ENCODE peak calls at places on chromosomes 13 and 19, in seven cellular contexts. M is upper lobe of right lung, K is tibial nerve, Y is RWPE1, E is foreskin keratinocyte, V is AG04449, T is LNCaP clone FGC. Q is an unnamed sample.

GRCh38 chr19:18093439-18094161 is 4.0 kb upstream of the MAST3 start:
- DNase-seq in E (peak), T (no peak), M (no peak), K (no peak), V (no peak), Y (peak), Q (no peak)

GRCh38 chr13:21365574-21365973 is 93.5 kb downstream of the ZDHHC20 start:
- DNase-seq in K (no peak), V (no peak), M (peak), T (no peak), Y (no peak), E (no peak), Q (no peak)

GRCh38 chr19:37963190-37963947 is 56.4 kb downstream of the SIPA1L3 start:
- DNase-seq in T (no peak), Y (no peak), K (no peak), V (no peak), M (peak), E (no peak), Q (no peak)

GRCh38 chr19:4749870-4750269 is 26.2 kb upstream of the DPP9 start:
- DNase-seq in M (no peak), T (no peak), E (no peak), V (no peak), K (no peak), Y (no peak), Q (no peak)

GRCh38 chr19:8698433-8699063 is at the start of gene ACTL9:
- DNase-seq in T (no peak), M (no peak), Y (no peak), E (no peak), V (no peak), K (no peak), Q (peak)

GRCh38 chr13:93218583-93218982 is 8.0 kb upstream of the GPC6 start:
- DNase-seq in K (no peak), V (no peak), M (no peak), T (no peak), E (no peak), Y (no peak), Q (no peak)

GRCh38 chr13:111572956-111573355 is 252.5 kb downstream of the TEX29 start:
- DNase-seq in K (no peak), Y (no peak), E (no peak), M (no peak), T (no peak), V (no peak), Q (no peak)

GRCh38 chr19:510606-511100 is 3.4 kb downstream of the TPGS1 start:
- DNase-seq in V (peak), Y (no peak), K (no peak), T (no peak), M (peak), E (peak), Q (peak)

GRCh38 chr13:45341799-45342584 is 1.0 kb upstream of the TPT1 start:
- DNase-seq in E (no peak), T (no peak), M (peak), V (no peak), K (peak), Y (no peak), Q (no peak)

GRCh38 chr13:110949116-110949515 is 34.2 kb upstream of the ANKRD10 start:
- DNase-seq in K (no peak), Y (no peak), M (no peak), V (no peak), E (no peak), T (no peak), Q (peak)

GRCh38 chr13:22144806-22145205 is 473.9 kb downstream of the FGF9 start:
- DNase-seq in E (no peak), K (no peak), T (no peak), Y (no peak), V (no peak), M (no peak), Q (no peak)

GRCh38 chr19:54704928-54705327 is 19.3 kb upstream of the KIR3DL3 start:
- DNase-seq in V (no peak), E (no peak), T (no peak), M (no peak), K (no peak), Y (no peak), Q (no peak)

GRCh38 chr19:29837448-29837961 is 25.7 kb downstream of the CCNE1 start:
- DNase-seq in E (no peak), T (no peak), M (peak), K (no peak), V (no peak), Y (no peak), Q (no peak)

GRCh38 chr19:51777570-51778460 is 16.8 kb downstream of the FPR2 start:
- DNase-seq in T (peak), K (no peak), M (peak), V (peak), E (no peak), Y (peak), Q (no peak)

GRCh38 chr13:38735655-38736440 is 49.0 kb downstream of the FREM2 start:
- DNase-seq in M (no peak), V (no peak), E (no peak), T (no peak), K (no peak), Y (no peak), Q (no peak)

GRCh38 chr19:36051637-36052036 is 2.4 kb downstream of the THAP8 start:
- DNase-seq in Y (no peak), M (no peak), E (no peak), K (no peak), V (no peak), T (no peak), Q (no peak)

GRCh38 chr19:49071860-49072547 is 495 bp downstream of the KCNA7 start:
- DNase-seq in Y (no peak), V (no peak), T (no peak), K (no peak), M (peak), E (no peak), Q (no peak)

GRCh38 chr19:23980805-23981204 is 66.1 kb downstream of the ZNF726 start:
- DNase-seq in K (no peak), E (no peak), M (no peak), T (no peak), V (no peak), Y (no peak), Q (no peak)

GRCh38 chr19:38583219-38583984 is 34.4 kb downstream of the MAP4K1 start:
- DNase-seq in E (no peak), K (no peak), V (no peak), Y (no peak), T (no peak), M (no peak), Q (no peak)

GRCh38 chr13:41059896-41060722 is 1.2 kb upstream of the WBP4 start:
- DNase-seq in K (peak), Y (peak), M (peak), V (no peak), E (peak), T (no peak), Q (peak)
- TF ChIP-seq CTCF in K (peak), Y (peak), M (peak), V (peak), E (peak), T (peak), Q (peak)

GRCh38 chr19:41570639-41571112 is 5.3 kb upstream of the CEACAM21 start:
- DNase-seq in V (no peak), K (peak), M (peak), Y (peak), T (no peak), E (no peak), Q (peak)
- TF ChIP-seq CTCF in V (peak), K (peak), M (peak), Y (peak), T (peak), E (peak), Q (peak)

DNA sequence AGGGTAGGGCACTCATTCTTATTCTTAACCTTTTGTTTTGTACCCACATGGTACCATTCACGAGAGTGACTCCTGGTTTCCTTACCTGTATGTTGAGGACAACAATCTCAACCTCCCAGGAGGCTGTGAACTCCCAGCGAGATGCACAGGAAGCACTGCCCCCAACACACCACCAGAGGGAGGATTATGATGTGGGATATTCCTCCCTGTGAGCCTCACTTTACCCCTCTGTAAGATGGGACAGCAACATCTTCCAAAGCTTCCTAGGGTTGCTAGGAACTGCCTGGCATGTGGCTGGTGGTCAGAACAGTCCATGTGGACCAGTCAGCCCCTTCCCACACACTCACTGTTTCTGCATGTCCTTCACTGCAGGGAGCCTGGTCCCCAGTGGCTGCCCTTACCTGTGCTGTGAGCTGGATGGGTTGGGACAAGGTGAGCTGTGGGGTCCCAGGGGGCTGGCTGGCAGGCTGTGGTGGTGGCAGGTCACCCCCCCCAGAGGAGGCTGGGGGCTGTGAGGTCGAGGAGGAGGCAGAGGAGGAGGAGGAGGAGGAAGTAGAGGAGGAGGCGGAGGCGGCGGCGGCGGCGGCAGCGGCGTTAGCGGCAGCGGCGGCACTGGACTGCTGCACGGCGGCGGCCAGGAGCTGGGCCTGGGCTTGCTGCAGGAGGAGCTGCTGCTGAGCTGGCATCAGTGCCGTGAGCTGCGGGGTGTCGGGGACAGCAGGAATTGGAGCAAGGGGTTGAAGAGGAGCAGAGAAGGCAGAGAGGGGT is 15.8 kb downstream of the POU2F2 start:
- DNase-seq in V (no peak), Y (no peak), K (no peak), E (no peak), T (no peak), M (no peak), Q (no peak)
- TF ChIP-seq CTCF in V (no peak), Y (no peak), K (no peak), E (peak), T (no peak), M (no peak), Q (no peak)

GRCh38 chr13:81540777-81541176 is 1199.9 kb upstream of the SPRY2 start:
- DNase-seq in V (no peak), Y (no peak), T (no peak), M (no peak), K (no peak), E (no peak), Q (no peak)
- TF ChIP-seq CTCF in V (no peak), Y (no peak), T (peak), M (no peak), K (no peak), E (peak), Q (peak)

DNA sequence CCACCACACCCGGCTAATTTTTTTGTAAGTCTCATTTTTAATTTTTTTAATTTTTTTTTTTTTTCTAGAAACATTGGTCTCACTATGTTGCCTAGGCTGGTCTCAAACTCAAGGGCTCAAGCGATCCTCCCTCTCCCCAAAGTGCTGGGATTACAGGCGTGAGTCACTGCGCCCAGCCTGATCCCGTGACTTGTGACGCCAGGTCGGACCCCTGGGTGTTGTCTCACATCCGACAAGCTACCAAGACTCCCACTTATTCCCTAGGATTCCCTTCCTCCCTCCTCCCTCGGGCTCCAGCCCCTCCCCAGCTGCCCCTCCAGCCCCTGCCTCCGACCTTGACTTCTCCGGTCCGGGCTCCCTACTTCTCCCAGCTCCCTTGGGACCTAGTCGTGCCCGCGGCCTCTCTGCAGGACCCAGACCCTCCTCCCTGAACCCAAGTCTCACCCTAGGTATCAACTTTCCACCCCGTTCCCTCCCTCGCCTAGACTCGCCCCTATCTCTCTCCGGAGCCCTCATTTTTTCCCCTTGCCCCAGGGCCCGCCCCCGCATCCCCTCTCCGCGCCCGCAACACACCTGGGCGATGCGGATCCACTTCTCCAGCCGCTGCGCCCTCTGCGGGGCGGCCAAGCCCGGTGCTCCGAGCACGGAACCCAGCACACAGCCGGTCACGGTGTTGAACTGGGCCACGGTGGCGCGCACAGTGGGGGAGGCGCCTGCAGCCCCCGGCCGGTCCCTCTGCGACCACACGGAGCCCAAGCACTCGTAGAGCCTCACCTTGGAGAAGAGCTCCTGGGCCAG is 13.1 kb downstream of the RGL3 start:
- DNase-seq in V (no peak), M (no peak), E (no peak), Y (no peak), K (no peak), T (no peak), Q (no peak)
- TF ChIP-seq CTCF in V (peak), M (no peak), E (peak), Y (no peak), K (no peak), T (no peak), Q (peak)

DNA sequence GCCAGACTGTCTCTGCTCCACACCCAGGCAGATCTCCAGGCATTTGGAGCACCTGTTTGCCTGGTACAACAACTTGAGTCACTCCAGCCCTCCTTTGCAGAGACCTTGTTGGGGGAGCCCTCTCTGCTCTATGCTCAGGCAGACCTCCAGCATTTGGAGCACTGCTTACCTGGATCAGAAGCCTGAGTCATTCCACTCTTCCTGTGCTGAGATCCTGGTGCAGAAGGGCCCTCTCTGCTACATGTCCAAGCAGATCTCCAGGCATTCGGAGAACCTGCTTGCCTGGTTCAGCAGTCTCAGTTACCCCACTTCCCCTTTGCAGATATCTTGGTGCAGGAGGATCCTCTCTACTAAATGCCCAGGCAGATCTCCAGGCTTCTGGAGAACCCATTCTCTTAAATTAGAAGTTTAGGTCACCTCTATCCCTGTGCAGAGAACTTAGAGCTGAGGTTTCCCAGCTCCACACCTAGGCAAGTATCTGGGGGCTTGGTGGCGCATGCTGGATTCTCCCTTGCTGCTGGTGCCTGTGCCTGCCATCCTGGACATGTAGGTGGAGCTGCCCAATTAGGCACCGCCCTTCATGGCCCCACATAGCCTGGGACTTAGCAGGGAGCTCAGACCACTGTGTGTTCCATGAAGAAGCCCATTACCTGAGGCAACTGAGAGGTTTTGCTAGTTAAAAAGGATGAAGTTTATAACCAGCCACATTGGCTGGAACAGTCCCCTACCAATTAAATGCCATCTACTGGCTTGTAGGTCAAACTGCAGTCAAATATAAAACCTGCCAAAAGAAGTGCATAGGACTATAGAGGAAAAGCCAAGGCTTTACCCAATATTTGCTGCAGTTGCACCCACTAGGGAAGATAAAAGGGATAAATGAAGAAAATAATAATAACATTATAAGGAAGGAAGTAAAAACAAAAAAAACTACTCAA is 97.6 kb upstream of the SLITRK6 start:
- DNase-seq in M (no peak), Y (peak), V (no peak), K (no peak), T (no peak), E (peak), Q (no peak)
- TF ChIP-seq CTCF in M (no peak), Y (no peak), V (no peak), K (no peak), T (peak), E (peak), Q (peak)

Q was measured in osteocyte.